ENCODE peak calls at places on chromosome 1, in five cellular contexts. One of them, this sample, is unnamed.

GRCh38 chr1:185720633-185721272 is 13.4 kb upstream of the HMCN1 start:
- DNase-seq in Calu3: peak
- DNase-seq in GF-D8: no peak
- DNase-seq in AG04449: peak
- DNase-seq in neural crest cell: no peak
- DNase-seq in this sample: peak

GRCh38 chr1:119358661-119359060 is 9.9 kb upstream of the HAO2 start:
- DNase-seq in GF-D8: no peak
- DNase-seq in neural crest cell: no peak
- DNase-seq in Calu3: no peak
- DNase-seq in AG04449: no peak
- DNase-seq in this sample: peak

GRCh38 chr1:35136780-35137179 is 56.2 kb downstream of the SFPQ start:
- DNase-seq in Calu3: no peak
- DNase-seq in neural crest cell: no peak
- DNase-seq in GF-D8: no peak
- DNase-seq in AG04449: no peak
- DNase-seq in this sample: no peak

GRCh38 chr1:160064746-160065145 is 5.2 kb downstream of the KCNJ10 start:
- DNase-seq in neural crest cell: no peak
- DNase-seq in Calu3: no peak
- DNase-seq in GF-D8: no peak
- DNase-seq in AG04449: no peak
- DNase-seq in this sample: no peak

GRCh38 chr1:82731216-82731615 is 930.5 kb downstream of the ADGRL2 start:
- DNase-seq in neural crest cell: no peak
- DNase-seq in Calu3: no peak
- DNase-seq in AG04449: no peak
- DNase-seq in GF-D8: no peak
- DNase-seq in this sample: no peak

GRCh38 chr1:220046052-220046930 is at the start of gene EPRS1:
- DNase-seq in GF-D8: peak
- DNase-seq in neural crest cell: peak
- DNase-seq in Calu3: peak
- DNase-seq in AG04449: peak
- DNase-seq in this sample: peak

GRCh38 chr1:86757272-86757984 is 53.1 kb downstream of the SH3GLB1 start:
- DNase-seq in Calu3: no peak
- DNase-seq in GF-D8: no peak
- DNase-seq in AG04449: no peak
- DNase-seq in neural crest cell: no peak
- DNase-seq in this sample: peak

GRCh38 chr1:234597894-234598293 is 12.1 kb downstream of the IRF2BP2 start:
- DNase-seq in neural crest cell: peak
- DNase-seq in GF-D8: peak
- DNase-seq in AG04449: no peak
- DNase-seq in Calu3: peak
- DNase-seq in this sample: peak

GRCh38 chr1:41417746-41418145 is 56.5 kb downstream of the FOXO6 start:
- DNase-seq in AG04449: no peak
- DNase-seq in GF-D8: no peak
- DNase-seq in neural crest cell: no peak
- DNase-seq in Calu3: no peak
- DNase-seq in this sample: no peak

GRCh38 chr1:209657140-209657879 is 5.1 kb upstream of the LAMB3 start:
- DNase-seq in AG04449: no peak
- DNase-seq in GF-D8: no peak
- DNase-seq in Calu3: no peak
- DNase-seq in neural crest cell: no peak
- DNase-seq in this sample: no peak

GRCh38 chr1:151494741-151495281 is 16.4 kb upstream of the CGN start:
- DNase-seq in GF-D8: no peak
- DNase-seq in neural crest cell: no peak
- DNase-seq in AG04449: peak
- DNase-seq in Calu3: peak
- DNase-seq in this sample: peak

GRCh38 chr1:54623216-54624007 is at the start of gene FAM151A:
- DNase-seq in AG04449: no peak
- DNase-seq in GF-D8: no peak
- DNase-seq in Calu3: no peak
- DNase-seq in neural crest cell: no peak
- DNase-seq in this sample: no peak

GRCh38 chr1:223832637-223832943 is 13.2 kb downstream of the TP53BP2 start:
- DNase-seq in AG04449: no peak
- DNase-seq in GF-D8: no peak
- DNase-seq in neural crest cell: no peak
- DNase-seq in Calu3: no peak
- DNase-seq in this sample: no peak

GRCh38 chr1:29584816-29585600 is 348.7 kb downstream of the PTPRU start:
- DNase-seq in neural crest cell: no peak
- DNase-seq in Calu3: no peak
- DNase-seq in AG04449: no peak
- DNase-seq in GF-D8: no peak
- DNase-seq in this sample: no peak

GRCh38 chr1:22808186-22808845 is 97.7 kb downstream of the EPHB2 start:
- DNase-seq in Calu3: no peak
- DNase-seq in AG04449: no peak
- DNase-seq in neural crest cell: no peak
- DNase-seq in GF-D8: no peak
- DNase-seq in this sample: peak

GRCh38 chr1:77446841-77447555 is 165.2 kb downstream of the AK5 start:
- DNase-seq in neural crest cell: no peak
- DNase-seq in Calu3: no peak
- DNase-seq in AG04449: no peak
- DNase-seq in GF-D8: no peak
- DNase-seq in this sample: no peak